ENCODE peak calls at places on chromosomes 4 and X, in five cellular contexts. One of them, this sample, is unnamed.

GRCh38 chr4:11428161-11428700 is 463 bp downstream of the HS3ST1 start:
- DNase-seq in stimulated activated CD4-positive, alpha-beta T cell treated with anti-CD3 and anti-CD28 coated beads, Interleukin-2, amount 100 ng/mL, for 24 hours: no peak
- DNase-seq in lower leg skin: no peak
- DNase-seq in lung microvascular endothelial cell: peak
- DNase-seq in HT-29: peak
- DNase-seq in this sample: no peak

GRCh38 chr4:74615411-74615810 is 170.5 kb downstream of the AREG start:
- DNase-seq in stimulated activated CD4-positive, alpha-beta T cell treated with anti-CD3 and anti-CD28 coated beads, Interleukin-2, amount 100 ng/mL, for 24 hours: no peak
- DNase-seq in lower leg skin: no peak
- DNase-seq in lung microvascular endothelial cell: no peak
- DNase-seq in HT-29: no peak
- DNase-seq in this sample: no peak

GRCh38 chrX:79365591-79365990 is 1.5 kb downstream of the ITM2A start:
- DNase-seq in stimulated activated CD4-positive, alpha-beta T cell treated with anti-CD3 and anti-CD28 coated beads, Interleukin-2, amount 100 ng/mL, for 24 hours: no peak
- DNase-seq in lower leg skin: no peak
- DNase-seq in lung microvascular endothelial cell: no peak
- DNase-seq in HT-29: no peak
- DNase-seq in this sample: no peak

GRCh38 chr4:66636321-66636720 is 909.0 kb downstream of the CENPC start:
- DNase-seq in stimulated activated CD4-positive, alpha-beta T cell treated with anti-CD3 and anti-CD28 coated beads, Interleukin-2, amount 100 ng/mL, for 24 hours: no peak
- DNase-seq in lower leg skin: no peak
- DNase-seq in lung microvascular endothelial cell: no peak
- DNase-seq in HT-29: no peak
- DNase-seq in this sample: no peak

GRCh38 chrX:150167482-150168324 is 195.4 kb upstream of the MAMLD1 start:
- DNase-seq in stimulated activated CD4-positive, alpha-beta T cell treated with anti-CD3 and anti-CD28 coated beads, Interleukin-2, amount 100 ng/mL, for 24 hours: no peak
- DNase-seq in lower leg skin: no peak
- DNase-seq in lung microvascular endothelial cell: no peak
- DNase-seq in HT-29: no peak
- DNase-seq in this sample: no peak

GRCh38 chr4:67250497-67250896 is 294.8 kb downstream of the CENPC start:
- DNase-seq in stimulated activated CD4-positive, alpha-beta T cell treated with anti-CD3 and anti-CD28 coated beads, Interleukin-2, amount 100 ng/mL, for 24 hours: no peak
- DNase-seq in lower leg skin: no peak
- DNase-seq in lung microvascular endothelial cell: no peak
- DNase-seq in HT-29: no peak
- DNase-seq in this sample: no peak

GRCh38 chrX:129530410-129530809 is 7.1 kb upstream of the SMARCA1 start:
- DNase-seq in stimulated activated CD4-positive, alpha-beta T cell treated with anti-CD3 and anti-CD28 coated beads, Interleukin-2, amount 100 ng/mL, for 24 hours: no peak
- DNase-seq in lower leg skin: no peak
- DNase-seq in lung microvascular endothelial cell: no peak
- DNase-seq in HT-29: no peak
- DNase-seq in this sample: no peak

GRCh38 chr4:139589619-139590018 is 33.6 kb upstream of the SETD7 start:
- DNase-seq in stimulated activated CD4-positive, alpha-beta T cell treated with anti-CD3 and anti-CD28 coated beads, Interleukin-2, amount 100 ng/mL, for 24 hours: no peak
- DNase-seq in lower leg skin: peak
- DNase-seq in lung microvascular endothelial cell: peak
- DNase-seq in HT-29: no peak
- DNase-seq in this sample: no peak

GRCh38 chrX:36867143-36867542 is 141.0 kb upstream of the FAM47C start:
- DNase-seq in stimulated activated CD4-positive, alpha-beta T cell treated with anti-CD3 and anti-CD28 coated beads, Interleukin-2, amount 100 ng/mL, for 24 hours: no peak
- DNase-seq in lower leg skin: no peak
- DNase-seq in lung microvascular endothelial cell: peak
- DNase-seq in HT-29: peak
- DNase-seq in this sample: no peak

GRCh38 chr4:7546809-7547367 is 112.2 kb upstream of the PSAPL1 start:
- DNase-seq in stimulated activated CD4-positive, alpha-beta T cell treated with anti-CD3 and anti-CD28 coated beads, Interleukin-2, amount 100 ng/mL, for 24 hours: no peak
- DNase-seq in lower leg skin: no peak
- DNase-seq in lung microvascular endothelial cell: no peak
- DNase-seq in HT-29: no peak
- DNase-seq in this sample: no peak

GRCh38 chr4:2761035-2761923 is 5.1 kb upstream of the TNIP2 start:
- DNase-seq in stimulated activated CD4-positive, alpha-beta T cell treated with anti-CD3 and anti-CD28 coated beads, Interleukin-2, amount 100 ng/mL, for 24 hours: no peak
- DNase-seq in lower leg skin: no peak
- DNase-seq in lung microvascular endothelial cell: peak
- DNase-seq in HT-29: peak
- DNase-seq in this sample: peak

GRCh38 chrX:7996414-7996813 is 69.2 kb upstream of the PNPLA4 start:
- DNase-seq in stimulated activated CD4-positive, alpha-beta T cell treated with anti-CD3 and anti-CD28 coated beads, Interleukin-2, amount 100 ng/mL, for 24 hours: peak
- DNase-seq in lower leg skin: no peak
- DNase-seq in lung microvascular endothelial cell: peak
- DNase-seq in HT-29: peak
- DNase-seq in this sample: no peak

GRCh38 chrX:45952030-45952429 is 593.2 kb downstream of the ZNF674 start:
- DNase-seq in stimulated activated CD4-positive, alpha-beta T cell treated with anti-CD3 and anti-CD28 coated beads, Interleukin-2, amount 100 ng/mL, for 24 hours: no peak
- DNase-seq in lower leg skin: no peak
- DNase-seq in lung microvascular endothelial cell: no peak
- DNase-seq in HT-29: peak
- DNase-seq in this sample: no peak

GRCh38 chr4:40192286-40193017 is 4.4 kb upstream of the RHOH start:
- DNase-seq in stimulated activated CD4-positive, alpha-beta T cell treated with anti-CD3 and anti-CD28 coated beads, Interleukin-2, amount 100 ng/mL, for 24 hours: no peak
- DNase-seq in lower leg skin: no peak
- DNase-seq in lung microvascular endothelial cell: no peak
- DNase-seq in HT-29: no peak
- DNase-seq in this sample: peak

GRCh38 chr4:87961993-87962791 is 13.3 kb upstream of the SPP1 start:
- DNase-seq in stimulated activated CD4-positive, alpha-beta T cell treated with anti-CD3 and anti-CD28 coated beads, Interleukin-2, amount 100 ng/mL, for 24 hours: no peak
- DNase-seq in lower leg skin: no peak
- DNase-seq in lung microvascular endothelial cell: no peak
- DNase-seq in HT-29: no peak
- DNase-seq in this sample: no peak

GRCh38 chr4:151991001-151991883 is 230.4 kb upstream of the GATB start:
- DNase-seq in stimulated activated CD4-positive, alpha-beta T cell treated with anti-CD3 and anti-CD28 coated beads, Interleukin-2, amount 100 ng/mL, for 24 hours: no peak
- DNase-seq in lower leg skin: no peak
- DNase-seq in lung microvascular endothelial cell: no peak
- DNase-seq in HT-29: no peak
- DNase-seq in this sample: no peak

GRCh38 chrX:41785685-41786084 is 61.7 kb downstream of the GPR82 start:
- DNase-seq in stimulated activated CD4-positive, alpha-beta T cell treated with anti-CD3 and anti-CD28 coated beads, Interleukin-2, amount 100 ng/mL, for 24 hours: no peak
- DNase-seq in lower leg skin: no peak
- DNase-seq in lung microvascular endothelial cell: no peak
- DNase-seq in HT-29: no peak
- DNase-seq in this sample: no peak

GRCh38 chr4:101865501-101866062 is 75.1 kb downstream of the BANK1 start:
- DNase-seq in stimulated activated CD4-positive, alpha-beta T cell treated with anti-CD3 and anti-CD28 coated beads, Interleukin-2, amount 100 ng/mL, for 24 hours: no peak
- DNase-seq in lower leg skin: no peak
- DNase-seq in lung microvascular endothelial cell: no peak
- DNase-seq in HT-29: peak
- DNase-seq in this sample: no peak

GRCh38 chr4:139300431-139301142 is 718 bp upstream of the NAA15 start:
- DNase-seq in stimulated activated CD4-positive, alpha-beta T cell treated with anti-CD3 and anti-CD28 coated beads, Interleukin-2, amount 100 ng/mL, for 24 hours: no peak
- DNase-seq in lower leg skin: no peak
- DNase-seq in lung microvascular endothelial cell: peak
- DNase-seq in HT-29: no peak
- DNase-seq in this sample: no peak

GRCh38 chr4:57122959-57123358 is 12.8 kb upstream of the IGFBP7 start:
- DNase-seq in stimulated activated CD4-positive, alpha-beta T cell treated with anti-CD3 and anti-CD28 coated beads, Interleukin-2, amount 100 ng/mL, for 24 hours: no peak
- DNase-seq in lower leg skin: no peak
- DNase-seq in lung microvascular endothelial cell: no peak
- DNase-seq in HT-29: no peak
- DNase-seq in this sample: no peak

GRCh38 chr4:39706334-39706733 is 8.4 kb downstream of the UBE2K start:
- DNase-seq in stimulated activated CD4-positive, alpha-beta T cell treated with anti-CD3 and anti-CD28 coated beads, Interleukin-2, amount 100 ng/mL, for 24 hours: no peak
- DNase-seq in lower leg skin: no peak
- DNase-seq in lung microvascular endothelial cell: peak
- DNase-seq in HT-29: no peak
- DNase-seq in this sample: peak

GRCh38 chr4:3489451-3489962 is 26.4 kb downstream of the DOK7 start:
- DNase-seq in stimulated activated CD4-positive, alpha-beta T cell treated with anti-CD3 and anti-CD28 coated beads, Interleukin-2, amount 100 ng/mL, for 24 hours: no peak
- DNase-seq in lower leg skin: no peak
- DNase-seq in lung microvascular endothelial cell: no peak
- DNase-seq in HT-29: no peak
- DNase-seq in this sample: no peak

GRCh38 chr4:70452946-70453345 is 19.1 kb upstream of the MUC7 start:
- DNase-seq in stimulated activated CD4-positive, alpha-beta T cell treated with anti-CD3 and anti-CD28 coated beads, Interleukin-2, amount 100 ng/mL, for 24 hours: no peak
- DNase-seq in lower leg skin: no peak
- DNase-seq in lung microvascular endothelial cell: no peak
- DNase-seq in HT-29: no peak
- DNase-seq in this sample: no peak

GRCh38 chrX:150531467-150531866 is 37.0 kb upstream of the MTM1 start:
- DNase-seq in stimulated activated CD4-positive, alpha-beta T cell treated with anti-CD3 and anti-CD28 coated beads, Interleukin-2, amount 100 ng/mL, for 24 hours: no peak
- DNase-seq in lower leg skin: no peak
- DNase-seq in lung microvascular endothelial cell: no peak
- DNase-seq in HT-29: no peak
- DNase-seq in this sample: no peak

GRCh38 chr4:151325320-151326246 is at the start of gene SH3D19:
- DNase-seq in stimulated activated CD4-positive, alpha-beta T cell treated with anti-CD3 and anti-CD28 coated beads, Interleukin-2, amount 100 ng/mL, for 24 hours: no peak
- DNase-seq in lower leg skin: peak
- DNase-seq in lung microvascular endothelial cell: peak
- DNase-seq in HT-29: peak
- DNase-seq in this sample: peak

GRCh38 chr4:122930877-122931276 is 8.5 kb upstream of the NUDT6 start:
- DNase-seq in stimulated activated CD4-positive, alpha-beta T cell treated with anti-CD3 and anti-CD28 coated beads, Interleukin-2, amount 100 ng/mL, for 24 hours: no peak
- DNase-seq in lower leg skin: no peak
- DNase-seq in lung microvascular endothelial cell: peak
- DNase-seq in HT-29: peak
- DNase-seq in this sample: no peak

GRCh38 chr4:3520796-3521600 is 11.2 kb downstream of the LRPAP1 start:
- DNase-seq in stimulated activated CD4-positive, alpha-beta T cell treated with anti-CD3 and anti-CD28 coated beads, Interleukin-2, amount 100 ng/mL, for 24 hours: no peak
- DNase-seq in lower leg skin: no peak
- DNase-seq in lung microvascular endothelial cell: no peak
- DNase-seq in HT-29: no peak
- DNase-seq in this sample: no peak

GRCh38 chrX:15751160-15751819 is 13.2 kb downstream of the CA5B start:
- DNase-seq in stimulated activated CD4-positive, alpha-beta T cell treated with anti-CD3 and anti-CD28 coated beads, Interleukin-2, amount 100 ng/mL, for 24 hours: no peak
- DNase-seq in lower leg skin: no peak
- DNase-seq in lung microvascular endothelial cell: peak
- DNase-seq in HT-29: no peak
- DNase-seq in this sample: no peak

GRCh38 chrX:69163936-69164741 is 1.1 kb downstream of the PJA1 start:
- DNase-seq in stimulated activated CD4-positive, alpha-beta T cell treated with anti-CD3 and anti-CD28 coated beads, Interleukin-2, amount 100 ng/mL, for 24 hours: peak
- DNase-seq in lower leg skin: no peak
- DNase-seq in lung microvascular endothelial cell: peak
- DNase-seq in HT-29: no peak
- DNase-seq in this sample: peak

GRCh38 chrX:130172127-130172834 is 519 bp downstream of the RAB33A start:
- DNase-seq in stimulated activated CD4-positive, alpha-beta T cell treated with anti-CD3 and anti-CD28 coated beads, Interleukin-2, amount 100 ng/mL, for 24 hours: no peak
- DNase-seq in lower leg skin: no peak
- DNase-seq in lung microvascular endothelial cell: no peak
- DNase-seq in HT-29: no peak
- DNase-seq in this sample: no peak

GRCh38 chr4:55469979-55470378 is 74.2 kb downstream of the TMEM165 start:
- DNase-seq in stimulated activated CD4-positive, alpha-beta T cell treated with anti-CD3 and anti-CD28 coated beads, Interleukin-2, amount 100 ng/mL, for 24 hours: no peak
- DNase-seq in lower leg skin: no peak
- DNase-seq in lung microvascular endothelial cell: no peak
- DNase-seq in HT-29: no peak
- DNase-seq in this sample: no peak

GRCh38 chr4:53307210-53307609 is 58.7 kb downstream of the SCFD2 start:
- DNase-seq in stimulated activated CD4-positive, alpha-beta T cell treated with anti-CD3 and anti-CD28 coated beads, Interleukin-2, amount 100 ng/mL, for 24 hours: no peak
- DNase-seq in lower leg skin: no peak
- DNase-seq in lung microvascular endothelial cell: no peak
- DNase-seq in HT-29: no peak
- DNase-seq in this sample: no peak

This sample was measured in Peyer's patch.